ENCODE peak calls at places on chromosomes 6 and 20, in eight cellular contexts. One of them, this sample, is unnamed.

GRCh38 chr6:87026961-87027360 is 67.9 kb downstream of the CGA start:
- DNase-seq in foreskin fibroblast: no peak
- DNase-seq in cardiac muscle cell: no peak
- DNase-seq in right cardiac atrium: no peak
- DNase-seq in astrocyte of the spinal cord: no peak
- DNase-seq in AG04449: no peak
- DNase-seq in A549: no peak
- DNase-seq in IMR-90: no peak
- DNase-seq in this sample: no peak

GRCh38 chr20:40997116-40997515 is 31.5 kb upstream of the TOP1 start:
- DNase-seq in astrocyte of the spinal cord: peak; percentile 36
- DNase-seq in A549: no peak
- DNase-seq in IMR-90: no peak
- DNase-seq in cardiac muscle cell: no peak
- DNase-seq in AG04449: no peak
- DNase-seq in right cardiac atrium: no peak
- DNase-seq in foreskin fibroblast: no peak
- DNase-seq in this sample: no peak

GRCh38 chr20:5100684-5101347 is 18.9 kb downstream of the PCNA start:
- DNase-seq in A549: peak; percentile 81
- DNase-seq in AG04449: no peak
- DNase-seq in foreskin fibroblast: peak; percentile 50
- DNase-seq in cardiac muscle cell: peak; percentile 68
- DNase-seq in IMR-90: peak; percentile 66
- DNase-seq in astrocyte of the spinal cord: peak; percentile 58
- DNase-seq in right cardiac atrium: peak; percentile 91
- DNase-seq in this sample: peak; percentile 84

GRCh38 chr6:146813554-146813953 is 214.8 kb downstream of the ADGB start:
- DNase-seq in A549: no peak
- DNase-seq in right cardiac atrium: no peak
- DNase-seq in IMR-90: peak; percentile 32
- DNase-seq in cardiac muscle cell: no peak
- DNase-seq in astrocyte of the spinal cord: peak; percentile 16
- DNase-seq in foreskin fibroblast: no peak
- DNase-seq in AG04449: no peak
- DNase-seq in this sample: no peak

GRCh38 chr6:131532476-131533108 is 40.4 kb upstream of the ARG1 start:
- DNase-seq in cardiac muscle cell: no peak
- DNase-seq in right cardiac atrium: no peak
- DNase-seq in astrocyte of the spinal cord: no peak
- DNase-seq in IMR-90: peak; percentile 4
- DNase-seq in A549: no peak
- DNase-seq in AG04449: no peak
- DNase-seq in foreskin fibroblast: no peak
- DNase-seq in this sample: no peak

GRCh38 chr6:154513601-154514320 is 3.3 kb upstream of the CNKSR3 start:
- DNase-seq in astrocyte of the spinal cord: no peak
- DNase-seq in AG04449: no peak
- DNase-seq in foreskin fibroblast: no peak
- DNase-seq in IMR-90: no peak
- DNase-seq in A549: no peak
- DNase-seq in right cardiac atrium: no peak
- DNase-seq in cardiac muscle cell: no peak
- DNase-seq in this sample: no peak

GRCh38 chr6:121897337-121897760 is 461.9 kb downstream of the GJA1 start:
- DNase-seq in AG04449: no peak
- DNase-seq in IMR-90: peak; percentile 44
- DNase-seq in cardiac muscle cell: no peak
- DNase-seq in A549: no peak
- DNase-seq in right cardiac atrium: no peak
- DNase-seq in astrocyte of the spinal cord: peak; percentile 63
- DNase-seq in foreskin fibroblast: no peak
- DNase-seq in this sample: no peak

GRCh38 chr6:90219168-90219985 is 77.3 kb downstream of the BACH2 start:
- DNase-seq in A549: no peak
- DNase-seq in foreskin fibroblast: peak; percentile 73
- DNase-seq in IMR-90: peak; percentile 90
- DNase-seq in right cardiac atrium: peak; percentile 59
- DNase-seq in astrocyte of the spinal cord: peak; percentile 93
- DNase-seq in AG04449: peak; percentile 63
- DNase-seq in cardiac muscle cell: peak; percentile 61
- DNase-seq in this sample: no peak

GRCh38 chr6:39214846-39215639 is 14.2 kb downstream of the KCNK5 start:
- DNase-seq in AG04449: no peak
- DNase-seq in foreskin fibroblast: no peak
- DNase-seq in IMR-90: no peak
- DNase-seq in astrocyte of the spinal cord: no peak
- DNase-seq in cardiac muscle cell: no peak
- DNase-seq in A549: peak; percentile 49
- DNase-seq in right cardiac atrium: no peak
- DNase-seq in this sample: peak; percentile 67

GRCh38 chr6:147870745-147871144 is 362.3 kb downstream of the SAMD5 start:
- DNase-seq in AG04449: no peak
- DNase-seq in astrocyte of the spinal cord: no peak
- DNase-seq in right cardiac atrium: no peak
- DNase-seq in foreskin fibroblast: no peak
- DNase-seq in IMR-90: no peak
- DNase-seq in A549: no peak
- DNase-seq in cardiac muscle cell: no peak
- DNase-seq in this sample: no peak

GRCh38 chr6:45320349-45320748 is 7.8 kb upstream of the RUNX2 start:
- DNase-seq in IMR-90: no peak
- DNase-seq in cardiac muscle cell: no peak
- DNase-seq in A549: no peak
- DNase-seq in right cardiac atrium: no peak
- DNase-seq in astrocyte of the spinal cord: no peak
- DNase-seq in foreskin fibroblast: no peak
- DNase-seq in AG04449: no peak
- DNase-seq in this sample: no peak

GRCh38 chr20:34754611-34755010 is 50.5 kb downstream of the TP53INP2 start:
- DNase-seq in right cardiac atrium: no peak
- DNase-seq in AG04449: no peak
- DNase-seq in IMR-90: no peak
- DNase-seq in astrocyte of the spinal cord: no peak
- DNase-seq in foreskin fibroblast: no peak
- DNase-seq in A549: no peak
- DNase-seq in cardiac muscle cell: no peak
- DNase-seq in this sample: no peak

GRCh38 chr6:40754481-40755045 is 167.4 kb upstream of the LRFN2 start:
- DNase-seq in right cardiac atrium: no peak
- DNase-seq in AG04449: no peak
- DNase-seq in astrocyte of the spinal cord: no peak
- DNase-seq in A549: no peak
- DNase-seq in IMR-90: no peak
- DNase-seq in foreskin fibroblast: no peak
- DNase-seq in cardiac muscle cell: no peak
- DNase-seq in this sample: no peak

GRCh38 chr6:19839237-19839546 is 2.0 kb downstream of the ID4 start:
- DNase-seq in right cardiac atrium: no peak
- DNase-seq in astrocyte of the spinal cord: no peak
- DNase-seq in IMR-90: peak; percentile 7
- DNase-seq in cardiac muscle cell: no peak
- DNase-seq in A549: no peak
- DNase-seq in AG04449: no peak
- DNase-seq in foreskin fibroblast: no peak
- DNase-seq in this sample: no peak

GRCh38 chr6:19841181-19841580 is 4.0 kb downstream of the ID4 start:
- DNase-seq in IMR-90: no peak
- DNase-seq in AG04449: no peak
- DNase-seq in right cardiac atrium: no peak
- DNase-seq in astrocyte of the spinal cord: no peak
- DNase-seq in A549: no peak
- DNase-seq in foreskin fibroblast: no peak
- DNase-seq in cardiac muscle cell: no peak
- DNase-seq in this sample: no peak

GRCh38 chr6:19839788-19840187 is 2.6 kb downstream of the ID4 start:
- DNase-seq in IMR-90: no peak
- DNase-seq in cardiac muscle cell: no peak
- DNase-seq in A549: no peak
- DNase-seq in foreskin fibroblast: no peak
- DNase-seq in AG04449: no peak
- DNase-seq in right cardiac atrium: no peak
- DNase-seq in astrocyte of the spinal cord: no peak
- DNase-seq in this sample: no peak

GRCh38 chr6:19838442-19839236 is 1.5 kb downstream of the ID4 start:
- DNase-seq in right cardiac atrium: peak; percentile 59
- DNase-seq in IMR-90: peak; percentile 11
- DNase-seq in cardiac muscle cell: peak; percentile 53
- DNase-seq in AG04449: no peak
- DNase-seq in A549: peak; percentile 4
- DNase-seq in foreskin fibroblast: peak; percentile 6
- DNase-seq in astrocyte of the spinal cord: peak; percentile 29
- DNase-seq in this sample: peak; percentile 83

DNA sequence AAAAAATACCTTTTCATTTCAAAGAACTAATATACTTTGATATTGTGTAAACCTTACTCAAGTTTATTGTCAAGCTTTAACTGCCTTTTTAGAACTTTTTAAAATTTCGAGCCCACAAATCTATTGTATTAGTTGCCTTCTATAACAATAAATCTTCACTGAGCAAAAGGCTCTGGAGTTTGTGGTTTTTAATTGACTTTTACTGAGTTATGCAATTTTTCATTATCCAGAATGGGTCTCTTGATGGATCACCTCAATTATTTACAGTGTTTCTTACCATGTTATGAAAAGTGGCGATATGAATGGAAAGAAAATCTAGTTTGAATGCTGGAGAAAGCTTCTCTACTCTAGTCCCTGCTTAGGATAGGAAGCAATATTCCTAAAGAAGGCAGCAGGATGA is 4.9 kb downstream of the ID4 start:
- DNase-seq in foreskin fibroblast: no peak
- DNase-seq in right cardiac atrium: no peak
- DNase-seq in AG04449: no peak
- DNase-seq in astrocyte of the spinal cord: no peak
- DNase-seq in IMR-90: no peak
- DNase-seq in cardiac muscle cell: no peak
- DNase-seq in A549: no peak
- DNase-seq in this sample: no peak
- H3K4me3 ChIP-seq in foreskin fibroblast: no peak overlapping the region
- H3K4me3 ChIP-seq in right cardiac atrium: no peak overlapping the region
- H3K4me3 ChIP-seq in AG04449: no peak overlapping the region
- H3K4me3 ChIP-seq in astrocyte of the spinal cord: no peak overlapping the region
- H3K4me3 ChIP-seq in IMR-90: no peak overlapping the region
- H3K4me3 ChIP-seq in cardiac muscle cell: peak overlapping the region; percentile 100
- H3K4me3 ChIP-seq in A549: no peak overlapping the region
- H3K4me3 ChIP-seq in this sample: no peak overlapping the region

GRCh38 chr6:113758725-113759576 is 98.2 kb upstream of the MARCKS start:
- DNase-seq in IMR-90: peak; percentile 58
- DNase-seq in right cardiac atrium: no peak
- DNase-seq in foreskin fibroblast: peak; percentile 14
- DNase-seq in cardiac muscle cell: no peak
- DNase-seq in astrocyte of the spinal cord: no peak
- DNase-seq in A549: no peak
- DNase-seq in AG04449: no peak
- DNase-seq in this sample: no peak

GRCh38 chr6:113758214-113758613 is 98.9 kb upstream of the MARCKS start:
- DNase-seq in cardiac muscle cell: no peak
- DNase-seq in IMR-90: no peak
- DNase-seq in astrocyte of the spinal cord: no peak
- DNase-seq in foreskin fibroblast: no peak
- DNase-seq in AG04449: no peak
- DNase-seq in right cardiac atrium: no peak
- DNase-seq in A549: no peak
- DNase-seq in this sample: no peak

GRCh38 chr6:113763883-113764282 is 93.3 kb upstream of the MARCKS start:
- DNase-seq in foreskin fibroblast: peak; percentile 59
- DNase-seq in A549: peak; percentile 10
- DNase-seq in right cardiac atrium: no peak
- DNase-seq in cardiac muscle cell: no peak
- DNase-seq in astrocyte of the spinal cord: peak; percentile 51
- DNase-seq in IMR-90: peak; percentile 78
- DNase-seq in AG04449: no peak
- DNase-seq in this sample: no peak

GRCh38 chr6:113763311-113763766 is 93.8 kb upstream of the MARCKS start:
- DNase-seq in A549: no peak
- DNase-seq in cardiac muscle cell: no peak
- DNase-seq in AG04449: no peak
- DNase-seq in astrocyte of the spinal cord: no peak
- DNase-seq in IMR-90: peak; percentile 7
- DNase-seq in right cardiac atrium: no peak
- DNase-seq in foreskin fibroblast: no peak
- DNase-seq in this sample: no peak

GRCh38 chr6:113762611-113763010 is 94.5 kb upstream of the MARCKS start:
- DNase-seq in cardiac muscle cell: no peak
- DNase-seq in right cardiac atrium: no peak
- DNase-seq in astrocyte of the spinal cord: no peak
- DNase-seq in foreskin fibroblast: peak; percentile 8
- DNase-seq in A549: no peak
- DNase-seq in AG04449: no peak
- DNase-seq in IMR-90: no peak
- DNase-seq in this sample: no peak
- H3K4me3 ChIP-seq in cardiac muscle cell: no peak overlapping the region
- H3K4me3 ChIP-seq in right cardiac atrium: no peak overlapping the region
- H3K4me3 ChIP-seq in astrocyte of the spinal cord: no peak overlapping the region
- H3K4me3 ChIP-seq in foreskin fibroblast: no peak overlapping the region
- H3K4me3 ChIP-seq in A549: no peak overlapping the region
- H3K4me3 ChIP-seq in AG04449: no peak overlapping the region
- H3K4me3 ChIP-seq in IMR-90: no peak overlapping the region
- H3K4me3 ChIP-seq in this sample: no peak overlapping the region

DNA sequence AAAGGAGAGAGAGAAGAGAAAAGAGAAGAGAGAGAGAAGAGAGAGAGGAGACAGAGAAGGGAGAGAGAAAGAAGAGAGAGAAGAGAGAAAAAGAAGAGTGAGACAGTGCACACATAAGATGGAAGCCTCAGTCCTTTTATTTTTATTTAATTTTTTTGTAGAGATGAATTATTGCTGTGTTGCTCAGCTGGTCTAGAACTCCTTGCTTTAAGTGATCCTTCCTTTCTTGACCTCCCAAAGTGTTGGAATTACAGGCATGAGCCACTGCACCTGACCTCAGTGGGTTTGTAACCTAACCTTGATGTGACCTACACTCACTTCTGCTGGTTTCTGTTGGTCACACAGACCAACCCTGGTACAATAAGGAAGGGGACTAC is 6.3 kb upstream of the CD40 start:
- DNase-seq in astrocyte of the spinal cord: no peak
- DNase-seq in AG04449: no peak
- DNase-seq in foreskin fibroblast: no peak
- DNase-seq in IMR-90: no peak
- DNase-seq in right cardiac atrium: no peak
- DNase-seq in cardiac muscle cell: no peak
- DNase-seq in A549: no peak
- DNase-seq in this sample: no peak
- H3K4me3 ChIP-seq in astrocyte of the spinal cord: no peak overlapping the region
- H3K4me3 ChIP-seq in AG04449: no peak overlapping the region
- H3K4me3 ChIP-seq in foreskin fibroblast: no peak overlapping the region
- H3K4me3 ChIP-seq in IMR-90: no peak overlapping the region
- H3K4me3 ChIP-seq in right cardiac atrium: no peak overlapping the region
- H3K4me3 ChIP-seq in cardiac muscle cell: no peak overlapping the region
- H3K4me3 ChIP-seq in A549: no peak overlapping the region
- H3K4me3 ChIP-seq in this sample: no peak overlapping the region

GRCh38 chr6:100553243-100553642 is 88.5 kb upstream of the SIM1 start:
- DNase-seq in astrocyte of the spinal cord: no peak
- DNase-seq in right cardiac atrium: no peak
- DNase-seq in AG04449: no peak
- DNase-seq in cardiac muscle cell: no peak
- DNase-seq in A549: no peak
- DNase-seq in IMR-90: no peak
- DNase-seq in foreskin fibroblast: no peak
- DNase-seq in this sample: no peak

GRCh38 chr6:100554228-100554627 is 89.5 kb upstream of the SIM1 start:
- DNase-seq in foreskin fibroblast: no peak
- DNase-seq in right cardiac atrium: no peak
- DNase-seq in IMR-90: no peak
- DNase-seq in AG04449: no peak
- DNase-seq in cardiac muscle cell: peak; percentile 44
- DNase-seq in A549: no peak
- DNase-seq in astrocyte of the spinal cord: no peak
- DNase-seq in this sample: no peak

GRCh38 chr6:100549406-100550167 is 84.9 kb upstream of the SIM1 start:
- DNase-seq in A549: no peak
- DNase-seq in IMR-90: peak; percentile 87
- DNase-seq in foreskin fibroblast: peak; percentile 40
- DNase-seq in AG04449: peak; percentile 84
- DNase-seq in right cardiac atrium: no peak
- DNase-seq in astrocyte of the spinal cord: peak; percentile 61
- DNase-seq in cardiac muscle cell: no peak
- DNase-seq in this sample: no peak
- H3K4me3 ChIP-seq in A549: no peak overlapping the region
- H3K4me3 ChIP-seq in IMR-90: no peak overlapping the region
- H3K4me3 ChIP-seq in foreskin fibroblast: no peak overlapping the region
- H3K4me3 ChIP-seq in AG04449: no peak overlapping the region
- H3K4me3 ChIP-seq in right cardiac atrium: no peak overlapping the region
- H3K4me3 ChIP-seq in astrocyte of the spinal cord: no peak overlapping the region
- H3K4me3 ChIP-seq in cardiac muscle cell: no peak overlapping the region
- H3K4me3 ChIP-seq in this sample: no peak overlapping the region

This sample was measured in lower lobe of right lung.